ENCODE peak calls at places on chromosomes 1 and 21, in six cellular contexts. O, J, B, G, K and V are unnamed samples.

GRCh38 chr1:29500651-29501050 is 264.3 kb downstream of the PTPRU start:
- DNase-seq in J (no peak), O (no peak), B (no peak), G (no peak), K (no peak), V (no peak)

GRCh38 chr1:178612261-178612660 is 99.4 kb downstream of the TEX35 start:
- DNase-seq in J (peak; percentile 83), B (no peak), G (no peak), O (no peak), K (no peak), V (no peak)

GRCh38 chr1:66207484-66207883 is 326.5 kb upstream of the SGIP1 start:
- DNase-seq in B (no peak), J (peak; percentile 73), K (no peak), O (no peak), G (no peak), V (no peak)

GRCh38 chr21:42228709-42229220 is 9.8 kb downstream of the ABCG1 start:
- DNase-seq in O (peak; percentile 44), J (no peak), K (peak; percentile 16), G (no peak), B (no peak), V (peak; percentile 12)

GRCh38 chr21:34112316-34113033 is 39.1 kb downstream of the MRPS6 start:
- DNase-seq in G (no peak), B (no peak), O (no peak), K (no peak), J (no peak), V (no peak)

GRCh38 chr1:114427612-114428011 is 83.4 kb downstream of the TRIM33 start:
- DNase-seq in O (no peak), K (no peak), G (no peak), B (no peak), J (no peak), V (no peak)

GRCh38 chr1:204528241-204528640 is 12.0 kb downstream of the MDM4 start:
- DNase-seq in K (no peak), G (no peak), B (no peak), J (no peak), O (no peak), V (no peak)

GRCh38 chr1:169202836-169203235 is 96.3 kb downstream of the ATP1B1 start:
- DNase-seq in J (no peak), K (no peak), O (no peak), B (no peak), G (no peak), V (no peak)

GRCh38 chr1:233327938-233328660 is 575 bp downstream of the MAP3K21 start:
- DNase-seq in J (no peak), K (no peak), O (peak; percentile 61), B (peak; percentile 19), G (peak; percentile 82), V (peak; percentile 45)

GRCh38 chr1:36752891-36753361 is 270.2 kb upstream of the CSF3R start:
- DNase-seq in K (no peak), G (peak; percentile 51), O (no peak), B (no peak), J (no peak), V (no peak)

GRCh38 chr1:231286603-231287002 is 45.6 kb downstream of the GNPAT start:
- DNase-seq in B (no peak), G (no peak), K (no peak), O (no peak), J (no peak), V (no peak)

GRCh38 chr21:23578027-23578426 is 2029.3 kb downstream of the MRPL39 start:
- DNase-seq in K (no peak), O (no peak), G (no peak), B (no peak), J (no peak), V (no peak)

GRCh38 chr21:35179990-35180557 is 131.0 kb upstream of the RUNX1 start:
- DNase-seq in O (no peak), B (no peak), J (peak; percentile 94), G (no peak), K (no peak), V (no peak)

GRCh38 chr1:147168626-147169058 is 3.6 kb downstream of the PRKAB2 start:
- DNase-seq in G (peak; percentile 48), J (peak; percentile 42), O (no peak), B (no peak), K (no peak), V (peak; percentile 35)

GRCh38 chr1:25568834-25569598 is 25.6 kb downstream of the LDLRAP1 start:
- DNase-seq in B (peak; percentile 71), J (peak; percentile 88), K (peak; percentile 55), O (no peak), G (no peak), V (peak; percentile 79)

GRCh38 chr1:70293186-70293843 is 61.2 kb downstream of the ANKRD13C start:
- DNase-seq in G (no peak), K (no peak), O (no peak), J (no peak), B (no peak), V (no peak)

GRCh38 chr1:100912019-100912418 is 16.1 kb downstream of the SLC30A7 start:
- DNase-seq in B (no peak), O (no peak), J (peak; percentile 37), G (no peak), K (no peak), V (no peak)

GRCh38 chr1:74716822-74717221 is 16.0 kb downstream of the CRYZ start:
- DNase-seq in G (no peak), B (no peak), J (no peak), O (no peak), K (no peak), V (no peak)

GRCh38 chr1:162219461-162219860 is 150.0 kb downstream of the NOS1AP start:
- DNase-seq in B (no peak), J (no peak), O (no peak), K (no peak), G (no peak), V (no peak)

GRCh38 chr1:174534789-174535188 is 87.0 kb downstream of the GPR52 start:
- DNase-seq in K (no peak), O (no peak), J (peak; percentile 82), B (no peak), G (no peak), V (no peak)

GRCh38 chr1:96367791-96368190 is 353.8 kb upstream of the PTBP2 start:
- DNase-seq in B (no peak), O (no peak), G (no peak), K (no peak), J (peak; percentile 57), V (no peak)

GRCh38 chr1:191590578-191590977 is 567.7 kb upstream of the RGS18 start:
- DNase-seq in B (no peak), O (no peak), G (no peak), K (no peak), J (no peak), V (no peak)

GRCh38 chr1:245156041-245156735 is 1.4 kb downstream of the KIF26B start:
- DNase-seq in G (peak; percentile 97), B (peak; percentile 77), J (peak; percentile 65), K (peak; percentile 62), O (peak; percentile 90), V (peak; percentile 85)

GRCh38 chr1:67204298-67204697 is 38.0 kb downstream of the IL23R start:
- DNase-seq in J (no peak), B (no peak), K (no peak), O (no peak), G (no peak), V (no peak)

GRCh38 chr1:84300991-84301758 is at the start of gene SAMD13:
- DNase-seq in G (no peak), B (peak; percentile 50), O (peak; percentile 55), J (peak; percentile 69), K (peak; percentile 81), V (peak; percentile 92)

GRCh38 chr1:115829023-115829674 is 11.8 kb downstream of the NHLH2 start:
- DNase-seq in K (no peak), J (peak; percentile 84), O (peak; percentile 52), G (peak; percentile 66), B (peak; percentile 17), V (peak; percentile 69)

DNA sequence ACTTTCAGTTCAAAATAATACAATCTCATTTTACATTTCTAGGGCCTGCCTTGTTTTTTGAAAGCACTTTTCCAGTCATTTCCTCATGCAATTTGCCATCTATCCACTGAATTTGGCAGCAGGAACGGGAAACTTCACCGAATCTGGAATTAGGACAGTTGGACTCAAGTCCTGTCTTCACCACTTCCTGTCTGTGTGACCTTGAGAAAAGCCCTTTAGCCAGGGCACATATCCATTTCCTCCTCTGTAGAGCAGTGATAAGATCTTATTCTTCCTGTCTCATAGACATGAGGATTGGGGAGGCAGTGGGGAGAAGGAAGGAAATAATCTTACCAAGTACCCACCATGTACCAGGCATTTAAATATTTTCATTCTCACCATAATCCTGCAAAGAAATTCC is 12.0 kb downstream of the VAV3 start:
- DNase-seq in K (no peak), O (no peak), J (no peak), G (no peak), B (no peak), V (no peak)
- H3K4me1 ChIP-seq in K (no peaks in the 10 kb centered on the region), O (peaks cover 21% of the 10 kb centered on the region), J (no peaks in the 10 kb centered on the region), G (no peaks in the 10 kb centered on the region), B (peaks cover 16% of the 10 kb centered on the region), V (peaks cover 11% of the 10 kb centered on the region)

GRCh38 chr1:27575861-27576331 is 28.0 kb downstream of the AHDC1 start:
- DNase-seq in B (peak; percentile 86), K (peak; percentile 68), O (peak; percentile 84), G (peak; percentile 92), J (no peak), V (peak; percentile 82)

GRCh38 chr1:27576846-27577245 is 27.1 kb downstream of the AHDC1 start:
- DNase-seq in K (no peak), J (no peak), O (no peak), B (peak; percentile 33), G (no peak), V (no peak)

GRCh38 chr1:27574001-27574781 is 29.8 kb downstream of the AHDC1 start:
- DNase-seq in J (no peak), O (no peak), G (no peak), B (peak; percentile 53), K (no peak), V (peak; percentile 56)

GRCh38 chr1:27572679-27573426 is 31.1 kb downstream of the AHDC1 start:
- DNase-seq in O (no peak), J (no peak), B (peak; percentile 61), K (peak; percentile 68), G (peak; percentile 72), V (peak; percentile 70)

GRCh38 chr1:27574871-27575831 is 28.8 kb downstream of the AHDC1 start:
- DNase-seq in G (peak; percentile 96), K (peak; percentile 80), O (peak; percentile 86), J (peak; percentile 85), B (peak; percentile 83), V (peak; percentile 82)
- TF ChIP-seq CTCF in G (peak; percentile 83), K (peak; percentile 24), O (peak; percentile 33), J (peak; percentile 49), B (no peak), V (peak; percentile 7)

GRCh38 chr1:202235003-202235660 is 41.5 kb downstream of the LGR6 start:
- DNase-seq in J (no peak), O (no peak), G (no peak), B (no peak), K (peak; percentile 5), V (no peak)
- H3K27ac ChIP-seq in J (peak overlapping the region; percentile 22), O (no peak overlapping the region), G (no peak overlapping the region), B (no peak overlapping the region), K (peak overlapping the region; percentile 85), V (no peak overlapping the region)

GRCh38 chr1:164586619-164587018 is 27.6 kb downstream of the PBX1 start:
- DNase-seq in K (no peak), G (peak; percentile 32), B (no peak), J (no peak), O (no peak), V (no peak)
- H3K4me1 ChIP-seq in K (peaks cover 63% of the 10 kb centered on the region), G (peaks cover 24% of the 10 kb centered on the region), B (peaks cover 11% of the 10 kb centered on the region), J (peaks cover 15% of the 10 kb centered on the region), O (peaks cover 37% of the 10 kb centered on the region), V (peaks cover 7% of the 10 kb centered on the region)